ENCODE peak calls at places on chromosomes 2 and 18, in ten cellular contexts. One of them, this sample, is unnamed.

GRCh38 chr2:39743170-39743851 is 35.7 kb downstream of the THUMPD2 start:
- DNase-seq in upper lobe of right lung: no peak
- DNase-seq in fibroblast of lung: peak; percentile 74
- DNase-seq in CD8-positive, alpha-beta memory T cell: no peak
- DNase-seq in pancreas: no peak
- DNase-seq in left ventricle myocardium inferior: no peak
- DNase-seq in right lobe of liver: no peak
- DNase-seq in GM23338: no peak
- DNase-seq in tibial artery: no peak
- DNase-seq in kidney: no peak
- DNase-seq in this sample: no peak

GRCh38 chr2:57981369-57981768 is 65.2 kb upstream of the VRK2 start:
- DNase-seq in right lobe of liver: no peak
- DNase-seq in upper lobe of right lung: no peak
- DNase-seq in CD8-positive, alpha-beta memory T cell: no peak
- DNase-seq in kidney: no peak
- DNase-seq in left ventricle myocardium inferior: no peak
- DNase-seq in tibial artery: no peak
- DNase-seq in GM23338: no peak
- DNase-seq in fibroblast of lung: peak; percentile 91
- DNase-seq in pancreas: no peak
- DNase-seq in this sample: no peak

GRCh38 chr2:220143336-220143735 is 515.9 kb downstream of the SLC4A3 start:
- DNase-seq in CD8-positive, alpha-beta memory T cell: no peak
- DNase-seq in left ventricle myocardium inferior: no peak
- DNase-seq in fibroblast of lung: peak; percentile 89
- DNase-seq in upper lobe of right lung: no peak
- DNase-seq in tibial artery: no peak
- DNase-seq in pancreas: no peak
- DNase-seq in right lobe of liver: no peak
- DNase-seq in GM23338: no peak
- DNase-seq in kidney: no peak
- DNase-seq in this sample: no peak

GRCh38 chr2:144083211-144083610 is 436.7 kb downstream of the ZEB2 start:
- DNase-seq in CD8-positive, alpha-beta memory T cell: no peak
- DNase-seq in upper lobe of right lung: no peak
- DNase-seq in right lobe of liver: no peak
- DNase-seq in tibial artery: no peak
- DNase-seq in fibroblast of lung: peak; percentile 86
- DNase-seq in left ventricle myocardium inferior: no peak
- DNase-seq in kidney: no peak
- DNase-seq in GM23338: no peak
- DNase-seq in pancreas: no peak
- DNase-seq in this sample: no peak

GRCh38 chr18:79328917-79329316 is 66.8 kb upstream of the NFATC1 start:
- DNase-seq in left ventricle myocardium inferior: no peak
- DNase-seq in tibial artery: no peak
- DNase-seq in kidney: no peak
- DNase-seq in upper lobe of right lung: no peak
- DNase-seq in pancreas: no peak
- DNase-seq in fibroblast of lung: no peak
- DNase-seq in GM23338: no peak
- DNase-seq in right lobe of liver: no peak
- DNase-seq in CD8-positive, alpha-beta memory T cell: no peak
- DNase-seq in this sample: no peak

GRCh38 chr2:190119257-190119656 is 56.7 kb upstream of the MSTN start:
- DNase-seq in CD8-positive, alpha-beta memory T cell: peak; percentile 60
- DNase-seq in left ventricle myocardium inferior: peak; percentile 27
- DNase-seq in right lobe of liver: peak; percentile 33
- DNase-seq in tibial artery: peak; percentile 64
- DNase-seq in kidney: no peak
- DNase-seq in fibroblast of lung: peak; percentile 25
- DNase-seq in GM23338: peak; percentile 87
- DNase-seq in pancreas: peak; percentile 3
- DNase-seq in upper lobe of right lung: no peak
- DNase-seq in this sample: no peak

GRCh38 chr2:113754989-113755689 is 1.3 kb downstream of the SLC35F5 start:
- DNase-seq in GM23338: no peak
- DNase-seq in upper lobe of right lung: no peak
- DNase-seq in kidney: no peak
- DNase-seq in left ventricle myocardium inferior: no peak
- DNase-seq in tibial artery: no peak
- DNase-seq in pancreas: no peak
- DNase-seq in fibroblast of lung: peak; percentile 30
- DNase-seq in CD8-positive, alpha-beta memory T cell: no peak
- DNase-seq in right lobe of liver: no peak
- DNase-seq in this sample: no peak

GRCh38 chr2:65025453-65026128 is 30.6 kb upstream of the CEP68 start:
- DNase-seq in left ventricle myocardium inferior: no peak
- DNase-seq in kidney: no peak
- DNase-seq in CD8-positive, alpha-beta memory T cell: no peak
- DNase-seq in upper lobe of right lung: no peak
- DNase-seq in right lobe of liver: no peak
- DNase-seq in fibroblast of lung: no peak
- DNase-seq in GM23338: no peak
- DNase-seq in tibial artery: no peak
- DNase-seq in pancreas: no peak
- DNase-seq in this sample: no peak

GRCh38 chr2:231002641-231003040 is 6.7 kb downstream of the SPATA3 start:
- DNase-seq in tibial artery: no peak
- DNase-seq in GM23338: no peak
- DNase-seq in right lobe of liver: no peak
- DNase-seq in upper lobe of right lung: no peak
- DNase-seq in fibroblast of lung: no peak
- DNase-seq in pancreas: no peak
- DNase-seq in left ventricle myocardium inferior: no peak
- DNase-seq in kidney: no peak
- DNase-seq in CD8-positive, alpha-beta memory T cell: no peak
- DNase-seq in this sample: no peak

GRCh38 chr2:237613679-237614078 is 13.7 kb upstream of the LRRFIP1 start:
- DNase-seq in GM23338: no peak
- DNase-seq in upper lobe of right lung: no peak
- DNase-seq in CD8-positive, alpha-beta memory T cell: no peak
- DNase-seq in tibial artery: no peak
- DNase-seq in kidney: no peak
- DNase-seq in fibroblast of lung: no peak
- DNase-seq in right lobe of liver: no peak
- DNase-seq in pancreas: no peak
- DNase-seq in left ventricle myocardium inferior: no peak
- DNase-seq in this sample: no peak

GRCh38 chr2:146634256-146635068 is 1210.4 kb upstream of the ACVR2A start:
- DNase-seq in right lobe of liver: no peak
- DNase-seq in tibial artery: no peak
- DNase-seq in upper lobe of right lung: no peak
- DNase-seq in fibroblast of lung: peak; percentile 96
- DNase-seq in left ventricle myocardium inferior: no peak
- DNase-seq in GM23338: peak; percentile 5
- DNase-seq in pancreas: no peak
- DNase-seq in CD8-positive, alpha-beta memory T cell: no peak
- DNase-seq in kidney: no peak
- DNase-seq in this sample: no peak

GRCh38 chr2:206728277-206729199 is 10.3 kb upstream of the DYTN start:
- DNase-seq in tibial artery: no peak
- DNase-seq in fibroblast of lung: peak; percentile 53
- DNase-seq in GM23338: no peak
- DNase-seq in pancreas: no peak
- DNase-seq in left ventricle myocardium inferior: no peak
- DNase-seq in upper lobe of right lung: no peak
- DNase-seq in right lobe of liver: no peak
- DNase-seq in CD8-positive, alpha-beta memory T cell: no peak
- DNase-seq in kidney: no peak
- DNase-seq in this sample: no peak

GRCh38 chr2:26471278-26471677 is 6.6 kb downstream of the OTOF start:
- DNase-seq in tibial artery: no peak
- DNase-seq in GM23338: peak; percentile 50
- DNase-seq in left ventricle myocardium inferior: no peak
- DNase-seq in right lobe of liver: no peak
- DNase-seq in upper lobe of right lung: no peak
- DNase-seq in kidney: no peak
- DNase-seq in pancreas: no peak
- DNase-seq in fibroblast of lung: no peak
- DNase-seq in CD8-positive, alpha-beta memory T cell: no peak
- DNase-seq in this sample: no peak

GRCh38 chr18:22871809-22872525 is 61.2 kb upstream of the RBBP8 start:
- DNase-seq in pancreas: no peak
- DNase-seq in left ventricle myocardium inferior: no peak
- DNase-seq in kidney: no peak
- DNase-seq in GM23338: peak; percentile 42
- DNase-seq in right lobe of liver: no peak
- DNase-seq in CD8-positive, alpha-beta memory T cell: no peak
- DNase-seq in tibial artery: no peak
- DNase-seq in fibroblast of lung: peak; percentile 83
- DNase-seq in upper lobe of right lung: no peak
- DNase-seq in this sample: no peak

GRCh38 chr2:96523659-96524481 is 12.7 kb upstream of the ARID5A start:
- DNase-seq in upper lobe of right lung: peak; percentile 48
- DNase-seq in right lobe of liver: peak; percentile 13
- DNase-seq in CD8-positive, alpha-beta memory T cell: no peak
- DNase-seq in tibial artery: no peak
- DNase-seq in GM23338: no peak
- DNase-seq in fibroblast of lung: no peak
- DNase-seq in left ventricle myocardium inferior: no peak
- DNase-seq in pancreas: no peak
- DNase-seq in kidney: no peak
- DNase-seq in this sample: no peak

GRCh38 chr18:58949031-58949430 is 84.4 kb downstream of the ZNF532 start:
- DNase-seq in fibroblast of lung: no peak
- DNase-seq in right lobe of liver: no peak
- DNase-seq in kidney: no peak
- DNase-seq in CD8-positive, alpha-beta memory T cell: no peak
- DNase-seq in left ventricle myocardium inferior: no peak
- DNase-seq in GM23338: no peak
- DNase-seq in pancreas: no peak
- DNase-seq in upper lobe of right lung: no peak
- DNase-seq in tibial artery: no peak
- DNase-seq in this sample: no peak
- H3K4me1 ChIP-seq in fibroblast of lung: no peaks in the 10 kb centered on the region
- H3K4me1 ChIP-seq in right lobe of liver: no peaks in the 10 kb centered on the region
- H3K4me1 ChIP-seq in kidney: peaks cover 6% of the 10 kb centered on the region
- H3K4me1 ChIP-seq in CD8-positive, alpha-beta memory T cell: no peaks in the 10 kb centered on the region
- H3K4me1 ChIP-seq in left ventricle myocardium inferior: peaks cover 44% of the 10 kb centered on the region
- H3K4me1 ChIP-seq in GM23338: peaks cover 8% of the 10 kb centered on the region
- H3K4me1 ChIP-seq in pancreas: peaks cover 7% of the 10 kb centered on the region
- H3K4me1 ChIP-seq in upper lobe of right lung: peaks cover 4% of the 10 kb centered on the region
- H3K4me1 ChIP-seq in tibial artery: no peaks in the 10 kb centered on the region
- H3K4me1 ChIP-seq in this sample: peaks cover 32% of the 10 kb centered on the region

DNA sequence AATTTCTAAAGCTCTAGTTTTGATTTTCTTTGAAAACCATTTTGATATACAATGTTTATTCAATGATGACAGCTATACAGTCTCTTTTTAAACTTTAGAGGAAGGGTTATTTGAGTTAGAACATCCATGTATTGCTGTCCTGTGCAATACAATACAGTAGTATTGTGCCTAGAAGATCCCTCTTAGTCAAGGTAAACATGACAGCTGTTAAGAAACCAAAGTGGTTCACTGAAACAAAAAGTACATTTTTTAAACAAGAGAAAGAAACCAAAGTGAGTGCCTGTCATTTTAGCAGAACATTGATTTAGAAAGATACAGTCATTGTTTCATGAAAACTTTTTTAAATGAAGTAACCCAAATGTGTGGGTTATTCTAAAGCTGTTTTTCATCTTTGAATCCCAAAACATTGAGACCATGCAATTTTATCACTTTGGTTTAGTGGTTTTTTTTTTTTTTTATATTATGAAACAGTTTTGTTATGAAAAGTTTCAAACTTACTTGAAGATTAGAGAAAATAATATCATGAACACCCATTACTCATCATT is 15.5 kb downstream of the ITPRID2 start:
- DNase-seq in upper lobe of right lung: no peak
- DNase-seq in kidney: no peak
- DNase-seq in right lobe of liver: no peak
- DNase-seq in pancreas: no peak
- DNase-seq in tibial artery: no peak
- DNase-seq in GM23338: no peak
- DNase-seq in CD8-positive, alpha-beta memory T cell: no peak
- DNase-seq in left ventricle myocardium inferior: no peak
- DNase-seq in fibroblast of lung: no peak
- DNase-seq in this sample: no peak
- H3K4me1 ChIP-seq in upper lobe of right lung: peaks cover 46% of the 10 kb centered on the region
- H3K4me1 ChIP-seq in kidney: peaks cover 12% of the 10 kb centered on the region
- H3K4me1 ChIP-seq in right lobe of liver: no peaks in the 10 kb centered on the region
- H3K4me1 ChIP-seq in pancreas: peaks cover 29% of the 10 kb centered on the region
- H3K4me1 ChIP-seq in tibial artery: no peaks in the 10 kb centered on the region
- H3K4me1 ChIP-seq in GM23338: no peaks in the 10 kb centered on the region
- H3K4me1 ChIP-seq in CD8-positive, alpha-beta memory T cell: no peaks in the 10 kb centered on the region
- H3K4me1 ChIP-seq in left ventricle myocardium inferior: peaks cover 67% of the 10 kb centered on the region
- H3K4me1 ChIP-seq in fibroblast of lung: peaks cover 2% of the 10 kb centered on the region
- H3K4me1 ChIP-seq in this sample: peaks cover 26% of the 10 kb centered on the region

GRCh38 chr2:29207352-29207751 is 92.1 kb downstream of the CLIP4 start:
- DNase-seq in tibial artery: no peak
- DNase-seq in fibroblast of lung: peak; percentile 25
- DNase-seq in pancreas: no peak
- DNase-seq in CD8-positive, alpha-beta memory T cell: no peak
- DNase-seq in upper lobe of right lung: no peak
- DNase-seq in left ventricle myocardium inferior: no peak
- DNase-seq in right lobe of liver: no peak
- DNase-seq in kidney: no peak
- DNase-seq in GM23338: no peak
- DNase-seq in this sample: no peak
- H3K4me1 ChIP-seq in tibial artery: no peaks in the 10 kb centered on the region
- H3K4me1 ChIP-seq in fibroblast of lung: no peaks in the 10 kb centered on the region
- H3K4me1 ChIP-seq in pancreas: no peaks in the 10 kb centered on the region
- H3K4me1 ChIP-seq in CD8-positive, alpha-beta memory T cell: no peaks in the 10 kb centered on the region
- H3K4me1 ChIP-seq in upper lobe of right lung: no peaks in the 10 kb centered on the region
- H3K4me1 ChIP-seq in left ventricle myocardium inferior: no peaks in the 10 kb centered on the region
- H3K4me1 ChIP-seq in right lobe of liver: no peaks in the 10 kb centered on the region
- H3K4me1 ChIP-seq in kidney: no peaks in the 10 kb centered on the region
- H3K4me1 ChIP-seq in GM23338: no peaks in the 10 kb centered on the region
- H3K4me1 ChIP-seq in this sample: no peaks in the 10 kb centered on the region

GRCh38 chr2:98471402-98472131 is 26.9 kb downstream of the INPP4A start:
- DNase-seq in fibroblast of lung: no peak
- DNase-seq in CD8-positive, alpha-beta memory T cell: no peak
- DNase-seq in right lobe of liver: no peak
- DNase-seq in left ventricle myocardium inferior: no peak
- DNase-seq in upper lobe of right lung: no peak
- DNase-seq in kidney: no peak
- DNase-seq in GM23338: no peak
- DNase-seq in pancreas: peak; percentile 28
- DNase-seq in tibial artery: no peak
- DNase-seq in this sample: peak; percentile 15

GRCh38 chr2:98469862-98470544 is 25.3 kb downstream of the INPP4A start:
- DNase-seq in tibial artery: no peak
- DNase-seq in right lobe of liver: no peak
- DNase-seq in GM23338: no peak
- DNase-seq in pancreas: no peak
- DNase-seq in upper lobe of right lung: no peak
- DNase-seq in CD8-positive, alpha-beta memory T cell: no peak
- DNase-seq in left ventricle myocardium inferior: no peak
- DNase-seq in kidney: no peak
- DNase-seq in fibroblast of lung: no peak
- DNase-seq in this sample: no peak

GRCh38 chr2:98472132-98472650 is 27.5 kb downstream of the INPP4A start:
- DNase-seq in pancreas: no peak
- DNase-seq in upper lobe of right lung: no peak
- DNase-seq in right lobe of liver: no peak
- DNase-seq in CD8-positive, alpha-beta memory T cell: no peak
- DNase-seq in fibroblast of lung: no peak
- DNase-seq in GM23338: no peak
- DNase-seq in left ventricle myocardium inferior: no peak
- DNase-seq in tibial artery: no peak
- DNase-seq in kidney: no peak
- DNase-seq in this sample: peak; percentile 17

GRCh38 chr2:98468621-98469236 is 24.1 kb downstream of the INPP4A start:
- DNase-seq in right lobe of liver: no peak
- DNase-seq in GM23338: no peak
- DNase-seq in kidney: no peak
- DNase-seq in fibroblast of lung: peak; percentile 66
- DNase-seq in upper lobe of right lung: no peak
- DNase-seq in left ventricle myocardium inferior: no peak
- DNase-seq in pancreas: no peak
- DNase-seq in CD8-positive, alpha-beta memory T cell: no peak
- DNase-seq in tibial artery: no peak
- DNase-seq in this sample: no peak

GRCh38 chr2:98470851-98471255 is 26.2 kb downstream of the INPP4A start:
- DNase-seq in kidney: no peak
- DNase-seq in pancreas: no peak
- DNase-seq in right lobe of liver: no peak
- DNase-seq in upper lobe of right lung: no peak
- DNase-seq in CD8-positive, alpha-beta memory T cell: no peak
- DNase-seq in tibial artery: no peak
- DNase-seq in fibroblast of lung: no peak
- DNase-seq in GM23338: no peak
- DNase-seq in left ventricle myocardium inferior: no peak
- DNase-seq in this sample: no peak
- H3K4me1 ChIP-seq in kidney: peaks cover 4% of the 10 kb centered on the region
- H3K4me1 ChIP-seq in pancreas: peaks cover 17% of the 10 kb centered on the region
- H3K4me1 ChIP-seq in right lobe of liver: no peaks in the 10 kb centered on the region
- H3K4me1 ChIP-seq in upper lobe of right lung: peaks cover 52% of the 10 kb centered on the region
- H3K4me1 ChIP-seq in CD8-positive, alpha-beta memory T cell: peaks cover 99% of the 10 kb centered on the region
- H3K4me1 ChIP-seq in tibial artery: no peaks in the 10 kb centered on the region
- H3K4me1 ChIP-seq in fibroblast of lung: no peaks in the 10 kb centered on the region
- H3K4me1 ChIP-seq in GM23338: peaks cover 13% of the 10 kb centered on the region
- H3K4me1 ChIP-seq in left ventricle myocardium inferior: peaks cover 52% of the 10 kb centered on the region
- H3K4me1 ChIP-seq in this sample: peaks cover 78% of the 10 kb centered on the region

This sample was measured in stomach.